ENCODE peak calls at places on chromosomes 5 and 9, in ten cellular contexts. F is effector memory CD8-positive, alpha-beta T cell; N is central memory CD8-positive, alpha-beta T cell; M is IMR-90; U is CD4-positive, alpha-beta T cell; J is left cardiac atrium; V is HepG2; A is T-helper 17 cell; X is PC-3; Z is left lung. K is an unnamed sample.

GRCh38 chr9:33787839-33788238 is 7.5 kb upstream of the PRSS3 start:
- ATAC-seq in F (no peak), N (no peak), M (no peak), U (no peak), J (peak), V (no peak), A (no peak), X (no peak), Z (peak), K (no peak)

GRCh38 chr9:85528607-85529006 is 213.1 kb downstream of the AGTPBP1 start:
- ATAC-seq in F (no peak), N (no peak), M (no peak), U (no peak), J (peak), V (no peak), A (no peak), X (no peak), Z (no peak), K (no peak)

GRCh38 chr5:175778951-175779475 is 92.4 kb upstream of the CPLX2 start:
- ATAC-seq in F (no peak), N (no peak), M (no peak), U (no peak), J (no peak), V (no peak), A (no peak), X (peak), Z (no peak), K (no peak)

GRCh38 chr9:72029986-72030385 is 30.4 kb downstream of the C9orf57 start:
- ATAC-seq in F (no peak), N (no peak), M (no peak), U (no peak), J (no peak), V (no peak), A (no peak), X (no peak), Z (no peak), K (no peak)

GRCh38 chr9:23117621-23118020 is 671.0 kb downstream of the DMRTA1 start:
- ATAC-seq in F (no peak), N (no peak), M (no peak), U (no peak), J (no peak), V (no peak), A (no peak), X (peak), Z (no peak), K (no peak)

GRCh38 chr5:96228449-96228848 is 204.6 kb downstream of the PCSK1 start:
- ATAC-seq in F (no peak), N (no peak), M (no peak), U (no peak), J (no peak), V (no peak), A (no peak), X (peak), Z (no peak), K (peak)

GRCh38 chr5:126030698-126031097 is 392.5 kb upstream of the GRAMD2B start:
- ATAC-seq in F (no peak), N (no peak), M (no peak), U (no peak), J (peak), V (no peak), A (no peak), X (no peak), Z (no peak), K (no peak)

GRCh38 chr5:435961-436640 is 6.9 kb upstream of the EXOC3 start:
- ATAC-seq in F (no peak), N (no peak), M (peak), U (no peak), J (no peak), V (peak), A (no peak), X (peak), Z (no peak), K (peak)

K was measured in esophagus mucosa.